ENCODE peak calls at places on chromosomes 13 and 19, in six cellular contexts. One of them, this sample, is unnamed.

GRCh38 chr13:47306991-47307390 is 410.1 kb upstream of the HTR2A start:
- DNase-seq in kidney: no peak
- DNase-seq in CD4-positive, alpha-beta memory T cell: no peak
- DNase-seq in left ventricle myocardium inferior: no peak
- DNase-seq in upper lobe of right lung: no peak
- DNase-seq in OCI-LY7: no peak
- DNase-seq in this sample: no peak

GRCh38 chr19:55256562-55257460 is 2.0 kb downstream of the PPP6R1 start:
- DNase-seq in OCI-LY7: no peak
- DNase-seq in CD4-positive, alpha-beta memory T cell: peak; percentile 20
- DNase-seq in upper lobe of right lung: no peak
- DNase-seq in left ventricle myocardium inferior: no peak
- DNase-seq in kidney: no peak
- DNase-seq in this sample: no peak

GRCh38 chr13:91468301-91468700 is 69.9 kb downstream of the GPC5 start:
- DNase-seq in left ventricle myocardium inferior: no peak
- DNase-seq in upper lobe of right lung: no peak
- DNase-seq in OCI-LY7: no peak
- DNase-seq in CD4-positive, alpha-beta memory T cell: no peak
- DNase-seq in kidney: no peak
- DNase-seq in this sample: no peak

GRCh38 chr19:41844601-41845000 is at the start of gene LYPD4:
- DNase-seq in kidney: no peak
- DNase-seq in upper lobe of right lung: peak; percentile 57
- DNase-seq in left ventricle myocardium inferior: no peak
- DNase-seq in CD4-positive, alpha-beta memory T cell: no peak
- DNase-seq in OCI-LY7: no peak
- DNase-seq in this sample: no peak

GRCh38 chr19:11378319-11379189 is 4.1 kb downstream of the SWSAP1 start:
- DNase-seq in kidney: peak; percentile 84
- DNase-seq in CD4-positive, alpha-beta memory T cell: no peak
- DNase-seq in left ventricle myocardium inferior: peak; percentile 44
- DNase-seq in upper lobe of right lung: no peak
- DNase-seq in OCI-LY7: peak; percentile 48
- DNase-seq in this sample: peak; percentile 45

GRCh38 chr19:6032381-6032780 is 54.4 kb upstream of the RANBP3 start:
- DNase-seq in upper lobe of right lung: peak; percentile 12
- DNase-seq in OCI-LY7: no peak
- DNase-seq in kidney: peak; percentile 46
- DNase-seq in left ventricle myocardium inferior: no peak
- DNase-seq in CD4-positive, alpha-beta memory T cell: no peak
- DNase-seq in this sample: no peak

GRCh38 chr19:46861691-46862503 is 1.1 kb downstream of the ARHGAP35 start:
- DNase-seq in OCI-LY7: peak; percentile 30
- DNase-seq in left ventricle myocardium inferior: no peak
- DNase-seq in upper lobe of right lung: peak; percentile 68
- DNase-seq in kidney: peak; percentile 78
- DNase-seq in CD4-positive, alpha-beta memory T cell: no peak
- DNase-seq in this sample: no peak

GRCh38 chr13:30607908-30608307 is 9.8 kb upstream of the USPL1 start:
- DNase-seq in left ventricle myocardium inferior: no peak
- DNase-seq in kidney: no peak
- DNase-seq in upper lobe of right lung: no peak
- DNase-seq in OCI-LY7: peak; percentile 89
- DNase-seq in CD4-positive, alpha-beta memory T cell: peak; percentile 83
- DNase-seq in this sample: no peak

GRCh38 chr19:45953676-45954075 is 20.0 kb downstream of the NOVA2 start:
- DNase-seq in left ventricle myocardium inferior: no peak
- DNase-seq in CD4-positive, alpha-beta memory T cell: no peak
- DNase-seq in OCI-LY7: no peak
- DNase-seq in kidney: no peak
- DNase-seq in upper lobe of right lung: no peak
- DNase-seq in this sample: no peak

GRCh38 chr19:571127-571974 is 1.0 kb upstream of the BSG start:
- DNase-seq in OCI-LY7: peak; percentile 74
- DNase-seq in upper lobe of right lung: peak; percentile 73
- DNase-seq in CD4-positive, alpha-beta memory T cell: no peak
- DNase-seq in left ventricle myocardium inferior: no peak
- DNase-seq in kidney: peak; percentile 80
- DNase-seq in this sample: peak; percentile 38

DNA sequence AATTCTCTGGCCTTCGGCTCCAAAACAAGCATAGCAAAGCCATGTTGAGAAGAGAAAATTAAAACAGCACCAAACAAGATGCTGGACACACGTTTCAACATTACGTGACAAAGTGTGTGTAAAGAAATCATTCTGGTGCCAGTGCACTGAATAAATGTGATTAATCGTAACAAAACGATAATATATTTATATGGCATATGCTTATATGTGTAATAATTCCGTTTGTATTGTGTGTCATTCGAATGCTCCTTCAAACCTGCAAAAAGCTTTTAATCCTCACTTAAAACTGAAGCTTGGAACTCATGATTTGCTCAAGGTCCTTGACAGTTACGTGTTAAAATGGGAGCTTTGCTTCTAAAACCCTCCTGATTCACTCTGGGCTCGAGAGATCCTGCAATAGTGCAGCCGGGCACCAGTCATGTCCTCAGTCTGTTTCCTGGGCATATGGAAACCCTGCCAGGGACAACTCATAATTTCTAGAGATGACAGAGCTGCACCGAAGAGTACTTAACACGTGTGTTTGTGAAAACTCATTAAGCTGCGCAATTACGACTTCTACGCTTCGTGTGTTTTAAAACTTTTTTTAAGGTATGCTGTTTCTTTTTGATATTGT is 731 bp upstream of the AKAP8L start:
- DNase-seq in left ventricle myocardium inferior: no peak
- DNase-seq in upper lobe of right lung: no peak
- DNase-seq in kidney: no peak
- DNase-seq in OCI-LY7: no peak
- DNase-seq in CD4-positive, alpha-beta memory T cell: no peak
- DNase-seq in this sample: peak; percentile 14
- H3K27ac ChIP-seq in left ventricle myocardium inferior: peak overlapping the region; percentile 66
- H3K27ac ChIP-seq in upper lobe of right lung: no peak overlapping the region
- H3K27ac ChIP-seq in kidney: peak overlapping the region; percentile 10
- H3K27ac ChIP-seq in OCI-LY7: no peak overlapping the region
- H3K27ac ChIP-seq in CD4-positive, alpha-beta memory T cell: no peak overlapping the region
- H3K27ac ChIP-seq in this sample: no peak overlapping the region

DNA sequence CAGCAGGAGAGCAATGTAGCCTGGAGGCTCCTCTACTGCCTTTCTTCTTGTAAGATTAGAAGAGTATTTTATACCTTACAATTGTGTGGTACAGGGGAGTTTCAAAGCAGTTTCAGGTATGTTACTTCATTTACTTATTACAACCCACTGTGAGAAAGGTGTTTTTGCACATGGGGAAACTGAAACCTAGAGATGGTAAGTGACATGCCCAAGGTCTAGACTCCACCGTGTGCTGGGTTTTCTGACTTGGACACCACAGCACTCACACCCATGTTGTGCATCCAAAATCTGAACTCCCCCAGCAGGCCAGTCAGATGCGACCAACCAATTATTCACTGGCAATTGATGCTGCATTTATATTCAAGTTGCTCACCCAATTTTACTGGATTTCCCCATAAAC is 22.8 kb downstream of the ERICH6B start:
- DNase-seq in CD4-positive, alpha-beta memory T cell: no peak
- DNase-seq in kidney: no peak
- DNase-seq in upper lobe of right lung: no peak
- DNase-seq in OCI-LY7: no peak
- DNase-seq in left ventricle myocardium inferior: no peak
- DNase-seq in this sample: no peak
- H3K4me1 ChIP-seq in CD4-positive, alpha-beta memory T cell: no peaks in the 10 kb centered on the region
- H3K4me1 ChIP-seq in kidney: no peaks in the 10 kb centered on the region
- H3K4me1 ChIP-seq in upper lobe of right lung: no peaks in the 10 kb centered on the region
- H3K4me1 ChIP-seq in OCI-LY7: no peaks in the 10 kb centered on the region
- H3K4me1 ChIP-seq in left ventricle myocardium inferior: no peaks in the 10 kb centered on the region
- H3K4me1 ChIP-seq in this sample: no peaks in the 10 kb centered on the region

GRCh38 chr19:16124953-16125352 is 13.3 kb downstream of the RAB8A start:
- DNase-seq in upper lobe of right lung: no peak
- DNase-seq in kidney: no peak
- DNase-seq in OCI-LY7: no peak
- DNase-seq in left ventricle myocardium inferior: no peak
- DNase-seq in CD4-positive, alpha-beta memory T cell: no peak
- DNase-seq in this sample: no peak
- H3K36me3 ChIP-seq in upper lobe of right lung: peaks cover 98% of the 10 kb centered on the region
- H3K36me3 ChIP-seq in kidney: peaks cover 55% of the 10 kb centered on the region
- H3K36me3 ChIP-seq in OCI-LY7: peaks cover 99% of the 10 kb centered on the region
- H3K36me3 ChIP-seq in left ventricle myocardium inferior: peaks cover 99% of the 10 kb centered on the region
- H3K36me3 ChIP-seq in CD4-positive, alpha-beta memory T cell: peaks cover 85% of the 10 kb centered on the region
- H3K36me3 ChIP-seq in this sample: peaks cover 51% of the 10 kb centered on the region

GRCh38 chr19:13100871-13101589 is 1.6 kb downstream of the LYL1 start:
- DNase-seq in CD4-positive, alpha-beta memory T cell: no peak
- DNase-seq in kidney: no peak
- DNase-seq in left ventricle myocardium inferior: no peak
- DNase-seq in upper lobe of right lung: no peak
- DNase-seq in OCI-LY7: peak; percentile 37
- DNase-seq in this sample: no peak
- H3K27ac ChIP-seq in CD4-positive, alpha-beta memory T cell: peak overlapping the region; percentile 78
- H3K27ac ChIP-seq in kidney: no peak overlapping the region
- H3K27ac ChIP-seq in left ventricle myocardium inferior: peak overlapping the region; percentile 97
- H3K27ac ChIP-seq in upper lobe of right lung: peak overlapping the region; percentile 89
- H3K27ac ChIP-seq in OCI-LY7: peak overlapping the region; percentile 96
- H3K27ac ChIP-seq in this sample: no peak overlapping the region

DNA sequence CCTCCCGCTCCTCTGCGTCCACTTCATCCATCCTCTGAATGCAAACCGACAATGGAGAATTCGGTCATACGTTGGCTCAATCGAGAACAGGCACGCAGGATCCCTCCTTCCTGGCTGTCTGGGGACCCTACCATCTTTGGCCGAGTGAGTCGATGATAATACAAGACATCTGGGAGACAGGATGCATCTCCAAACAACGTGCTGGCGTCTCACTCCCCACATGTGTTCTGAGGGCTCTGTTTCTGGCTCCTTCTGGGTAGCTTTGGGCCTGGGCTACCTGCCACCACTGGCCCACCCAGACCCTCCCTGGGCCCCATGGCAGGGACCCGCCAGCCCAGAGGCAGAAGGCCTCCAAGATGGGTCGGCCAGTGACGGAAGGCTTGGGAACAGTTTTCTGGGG is 31.4 kb downstream of the CEBPG start:
- DNase-seq in left ventricle myocardium inferior: peak; percentile 12
- DNase-seq in upper lobe of right lung: peak; percentile 51
- DNase-seq in kidney: peak; percentile 37
- DNase-seq in CD4-positive, alpha-beta memory T cell: no peak
- DNase-seq in OCI-LY7: no peak
- DNase-seq in this sample: no peak
- H3K4me1 ChIP-seq in left ventricle myocardium inferior: peaks cover 26% of the 10 kb centered on the region
- H3K4me1 ChIP-seq in upper lobe of right lung: peaks cover 21% of the 10 kb centered on the region
- H3K4me1 ChIP-seq in kidney: peaks cover 3% of the 10 kb centered on the region
- H3K4me1 ChIP-seq in CD4-positive, alpha-beta memory T cell: no peaks in the 10 kb centered on the region
- H3K4me1 ChIP-seq in OCI-LY7: no peaks in the 10 kb centered on the region
- H3K4me1 ChIP-seq in this sample: no peaks in the 10 kb centered on the region

GRCh38 chr19:50007170-50007569 is 18.0 kb downstream of the VRK3 start:
- DNase-seq in CD4-positive, alpha-beta memory T cell: no peak
- DNase-seq in left ventricle myocardium inferior: no peak
- DNase-seq in upper lobe of right lung: no peak
- DNase-seq in OCI-LY7: no peak
- DNase-seq in kidney: no peak
- DNase-seq in this sample: no peak
- H3K36me3 ChIP-seq in CD4-positive, alpha-beta memory T cell: peaks cover 56% of the 10 kb centered on the region
- H3K36me3 ChIP-seq in left ventricle myocardium inferior: peaks cover 85% of the 10 kb centered on the region
- H3K36me3 ChIP-seq in upper lobe of right lung: peaks cover 92% of the 10 kb centered on the region
- H3K36me3 ChIP-seq in OCI-LY7: peaks cover 55% of the 10 kb centered on the region
- H3K36me3 ChIP-seq in kidney: peaks cover 49% of the 10 kb centered on the region
- H3K36me3 ChIP-seq in this sample: peaks cover 12% of the 10 kb centered on the region